ENCODE peak calls at places on chromosomes 7 and 10, in seven cellular contexts. One of them, this sample, is unnamed.
A peak's percentile ranks its signal among the peaks of the same experiment; 100 is the strongest.

GRCh38 chr7:5692112-5692844 is 89.2 kb downstream of the RNF216 start:
- DNase-seq in A549: peak; percentile 79
- DNase-seq in lower lobe of right lung: no peak
- DNase-seq in fibroblast of lung: peak; percentile 99
- DNase-seq in NB4: peak; percentile 55
- DNase-seq in upper lobe of left lung: peak; percentile 38
- DNase-seq in IMR-90: peak; percentile 98
- DNase-seq in this sample: peak; percentile 100

GRCh38 chr10:103843045-103843444 is 12.3 kb downstream of the SH3PXD2A start:
- DNase-seq in fibroblast of lung: no peak
- DNase-seq in NB4: no peak
- DNase-seq in lower lobe of right lung: no peak
- DNase-seq in upper lobe of left lung: no peak
- DNase-seq in A549: no peak
- DNase-seq in IMR-90: no peak
- DNase-seq in this sample: no peak

GRCh38 chr10:29533696-29534285 is 101.0 kb downstream of the SVIL start:
- DNase-seq in upper lobe of left lung: no peak
- DNase-seq in lower lobe of right lung: no peak
- DNase-seq in A549: no peak
- DNase-seq in IMR-90: no peak
- DNase-seq in fibroblast of lung: no peak
- DNase-seq in NB4: no peak
- DNase-seq in this sample: peak; percentile 7

GRCh38 chr10:20088302-20088701 is 272.1 kb downstream of the PLXDC2 start:
- DNase-seq in A549: no peak
- DNase-seq in NB4: no peak
- DNase-seq in upper lobe of left lung: no peak
- DNase-seq in fibroblast of lung: no peak
- DNase-seq in IMR-90: no peak
- DNase-seq in lower lobe of right lung: no peak
- DNase-seq in this sample: peak; percentile 6

GRCh38 chr10:100338434-100339036 is 8.5 kb upstream of the SCD start:
- DNase-seq in upper lobe of left lung: peak; percentile 77
- DNase-seq in NB4: peak; percentile 67
- DNase-seq in lower lobe of right lung: peak; percentile 79
- DNase-seq in A549: peak; percentile 85
- DNase-seq in fibroblast of lung: peak; percentile 58
- DNase-seq in IMR-90: peak; percentile 45
- DNase-seq in this sample: peak; percentile 69

GRCh38 chr10:21523557-21524008 is 1.9 kb downstream of the SKIDA1 start:
- DNase-seq in A549: no peak
- DNase-seq in NB4: no peak
- DNase-seq in upper lobe of left lung: no peak
- DNase-seq in IMR-90: peak; percentile 54
- DNase-seq in lower lobe of right lung: no peak
- DNase-seq in fibroblast of lung: peak; percentile 78
- DNase-seq in this sample: peak; percentile 64

GRCh38 chr10:24891823-24892222 is 60.6 kb downstream of the PRTFDC1 start:
- DNase-seq in upper lobe of left lung: no peak
- DNase-seq in lower lobe of right lung: no peak
- DNase-seq in A549: no peak
- DNase-seq in NB4: no peak
- DNase-seq in IMR-90: peak; percentile 92
- DNase-seq in fibroblast of lung: peak; percentile 82
- DNase-seq in this sample: peak; percentile 78

GRCh38 chr7:121076350-121077164 is 88.0 kb downstream of the CPED1 start:
- DNase-seq in NB4: no peak
- DNase-seq in upper lobe of left lung: no peak
- DNase-seq in fibroblast of lung: peak; percentile 77
- DNase-seq in A549: no peak
- DNase-seq in lower lobe of right lung: no peak
- DNase-seq in IMR-90: peak; percentile 93
- DNase-seq in this sample: peak; percentile 79

GRCh38 chr7:87344446-87344845 is 1.0 kb upstream of the CROT start:
- DNase-seq in IMR-90: no peak
- DNase-seq in NB4: peak; percentile 16
- DNase-seq in A549: no peak
- DNase-seq in lower lobe of right lung: no peak
- DNase-seq in fibroblast of lung: no peak
- DNase-seq in upper lobe of left lung: no peak
- DNase-seq in this sample: no peak

GRCh38 chr7:114663502-114663901 is 248.9 kb downstream of the FOXP2 start:
- DNase-seq in lower lobe of right lung: no peak
- DNase-seq in fibroblast of lung: peak; percentile 69
- DNase-seq in IMR-90: peak; percentile 34
- DNase-seq in A549: no peak
- DNase-seq in NB4: peak; percentile 34
- DNase-seq in upper lobe of left lung: no peak
- DNase-seq in this sample: no peak

GRCh38 chr10:121284952-121285351 is 313.3 kb downstream of the FGFR2 start:
- DNase-seq in fibroblast of lung: no peak
- DNase-seq in A549: no peak
- DNase-seq in lower lobe of right lung: no peak
- DNase-seq in IMR-90: no peak
- DNase-seq in upper lobe of left lung: no peak
- DNase-seq in NB4: no peak
- DNase-seq in this sample: no peak

GRCh38 chr7:80588591-80588990 is 49.9 kb upstream of the CD36 start:
- DNase-seq in fibroblast of lung: peak; percentile 28
- DNase-seq in NB4: peak; percentile 13
- DNase-seq in A549: no peak
- DNase-seq in IMR-90: peak; percentile 47
- DNase-seq in upper lobe of left lung: no peak
- DNase-seq in lower lobe of right lung: no peak
- DNase-seq in this sample: peak; percentile 10

GRCh38 chr10:117668351-117669008 is 125.9 kb downstream of the EMX2 start:
- DNase-seq in IMR-90: no peak
- DNase-seq in upper lobe of left lung: no peak
- DNase-seq in A549: no peak
- DNase-seq in NB4: no peak
- DNase-seq in fibroblast of lung: no peak
- DNase-seq in lower lobe of right lung: no peak
- DNase-seq in this sample: no peak

GRCh38 chr10:129968937-129969527 is 5.0 kb upstream of the EBF3 start:
- DNase-seq in upper lobe of left lung: no peak
- DNase-seq in A549: peak; percentile 58
- DNase-seq in fibroblast of lung: no peak
- DNase-seq in NB4: peak; percentile 82
- DNase-seq in lower lobe of right lung: peak; percentile 51
- DNase-seq in IMR-90: peak; percentile 31
- DNase-seq in this sample: peak; percentile 71

GRCh38 chr10:123153486-123154091 is 613 bp upstream of the BUB3 start:
- DNase-seq in lower lobe of right lung: no peak
- DNase-seq in upper lobe of left lung: no peak
- DNase-seq in IMR-90: no peak
- DNase-seq in fibroblast of lung: no peak
- DNase-seq in A549: no peak
- DNase-seq in NB4: no peak
- DNase-seq in this sample: no peak

GRCh38 chr10:123154943-123155505 is 822 bp downstream of the BUB3 start:
- DNase-seq in A549: no peak
- DNase-seq in lower lobe of right lung: peak; percentile 66
- DNase-seq in IMR-90: peak; percentile 40
- DNase-seq in NB4: no peak
- DNase-seq in upper lobe of left lung: peak; percentile 63
- DNase-seq in fibroblast of lung: peak; percentile 36
- DNase-seq in this sample: peak; percentile 66

GRCh38 chr10:123157210-123157609 is 3.0 kb downstream of the BUB3 start:
- DNase-seq in NB4: peak; percentile 40
- DNase-seq in upper lobe of left lung: no peak
- DNase-seq in IMR-90: peak; percentile 82
- DNase-seq in lower lobe of right lung: no peak
- DNase-seq in fibroblast of lung: peak; percentile 40
- DNase-seq in A549: no peak
- DNase-seq in this sample: no peak

GRCh38 chr10:123156091-123156490 is 1.9 kb downstream of the BUB3 start:
- DNase-seq in A549: no peak
- DNase-seq in lower lobe of right lung: no peak
- DNase-seq in NB4: no peak
- DNase-seq in IMR-90: peak; percentile 53
- DNase-seq in upper lobe of left lung: no peak
- DNase-seq in fibroblast of lung: no peak
- DNase-seq in this sample: peak; percentile 85

DNA sequence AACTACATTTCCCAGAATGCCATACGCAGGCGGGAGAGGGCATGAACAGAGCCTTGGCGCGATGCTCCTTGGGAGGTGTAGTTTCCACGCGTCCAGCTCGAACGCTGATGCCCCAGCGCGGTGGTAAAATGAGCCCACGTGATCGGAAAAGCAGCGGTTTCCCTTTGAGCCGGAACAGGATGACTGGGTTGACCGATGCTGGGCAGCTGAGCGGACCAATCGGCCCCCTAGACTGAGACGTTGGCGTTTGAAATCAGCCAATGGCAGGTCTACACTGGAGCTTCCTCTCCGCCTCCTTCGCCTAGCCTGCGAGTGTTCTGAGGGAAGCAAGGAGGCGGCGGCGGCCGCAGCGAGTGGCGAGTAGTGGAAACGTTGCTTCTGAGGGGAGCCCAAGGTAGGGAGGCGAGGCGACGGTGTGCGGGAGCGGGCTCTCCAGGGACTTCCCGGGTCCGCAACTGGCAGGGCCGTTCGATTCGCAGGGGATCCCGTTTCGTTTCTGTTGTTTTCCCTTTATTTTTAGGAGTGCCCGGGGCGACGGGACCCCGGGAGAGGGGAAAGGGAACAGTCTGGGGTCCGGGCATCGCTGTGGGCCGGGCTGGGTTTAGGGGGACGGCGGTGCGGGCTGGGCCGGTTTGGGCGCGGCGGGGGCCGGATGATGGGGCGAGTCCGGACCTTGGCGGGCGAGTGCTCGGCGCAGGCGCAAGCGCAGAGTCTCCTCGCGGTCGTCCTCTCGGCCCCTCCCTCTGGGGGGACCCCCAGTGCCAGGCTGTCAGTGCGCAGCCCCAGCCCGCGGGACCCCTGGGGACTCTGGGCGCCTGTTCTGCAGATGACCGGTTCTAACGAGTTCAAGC is at the start of gene BUB3:
- DNase-seq in A549: peak; percentile 99
- DNase-seq in NB4: peak; percentile 100
- DNase-seq in lower lobe of right lung: peak; percentile 99
- DNase-seq in fibroblast of lung: peak; percentile 99
- DNase-seq in upper lobe of left lung: peak; percentile 99
- DNase-seq in IMR-90: peak; percentile 100
- DNase-seq in this sample: peak; percentile 100
- TF ChIP-seq CTCF in A549: no peak
- TF ChIP-seq CTCF in NB4: no peak
- TF ChIP-seq CTCF in lower lobe of right lung: no peak
- TF ChIP-seq CTCF in fibroblast of lung: peak; percentile 28
- TF ChIP-seq CTCF in upper lobe of left lung: no peak
- TF ChIP-seq CTCF in IMR-90: no peak
- TF ChIP-seq CTCF in this sample: peak; percentile 21

GRCh38 chr10:98267069-98267893 is 713 bp downstream of the LOXL4 start:
- DNase-seq in IMR-90: no peak
- DNase-seq in lower lobe of right lung: no peak
- DNase-seq in A549: no peak
- DNase-seq in NB4: peak; percentile 48
- DNase-seq in upper lobe of left lung: no peak
- DNase-seq in fibroblast of lung: no peak
- DNase-seq in this sample: no peak
- H3K4me3 ChIP-seq in IMR-90: peak overlapping the region; percentile 42
- H3K4me3 ChIP-seq in lower lobe of right lung: peak overlapping the region; percentile 56
- H3K4me3 ChIP-seq in A549: peak overlapping the region; percentile 48
- H3K4me3 ChIP-seq in NB4: peak overlapping the region; percentile 40
- H3K4me3 ChIP-seq in upper lobe of left lung: peak overlapping the region; percentile 58
- H3K4me3 ChIP-seq in fibroblast of lung: peak overlapping the region; percentile 67
- H3K4me3 ChIP-seq in this sample: no peak overlapping the region

DNA sequence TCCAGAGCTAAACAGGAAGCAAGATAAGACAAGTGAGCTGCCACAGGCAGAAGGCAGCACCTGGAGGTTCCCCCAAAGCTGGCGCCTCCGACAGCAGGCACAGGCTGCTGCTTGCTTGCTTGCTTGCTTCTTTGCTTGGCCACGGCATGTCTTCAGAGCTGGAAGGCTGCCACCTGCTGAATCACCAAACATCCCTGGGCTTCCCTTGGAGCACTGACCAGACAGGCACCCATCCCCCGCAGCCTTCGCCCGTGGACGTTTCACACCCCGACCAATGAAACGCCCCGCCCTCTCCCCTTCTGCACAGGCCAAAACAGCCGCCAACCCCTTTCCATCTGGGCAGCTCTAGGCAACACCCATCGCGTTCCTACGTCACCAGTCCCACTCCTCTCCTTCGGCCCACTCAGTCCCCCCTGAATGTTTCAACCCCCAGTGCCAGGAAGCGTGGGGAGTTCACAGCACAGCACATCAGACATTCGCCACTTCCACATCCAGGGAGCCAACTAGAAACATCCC is 1.7 kb downstream of the SGMS1 start:
- DNase-seq in fibroblast of lung: peak; percentile 98
- DNase-seq in IMR-90: peak; percentile 96
- DNase-seq in NB4: peak; percentile 81
- DNase-seq in lower lobe of right lung: peak; percentile 91
- DNase-seq in A549: peak; percentile 76
- DNase-seq in upper lobe of left lung: peak; percentile 96
- DNase-seq in this sample: peak; percentile 98
- TF ChIP-seq CTCF in fibroblast of lung: no peak
- TF ChIP-seq CTCF in IMR-90: peak; percentile 19
- TF ChIP-seq CTCF in NB4: peak; percentile 1
- TF ChIP-seq CTCF in lower lobe of right lung: no peak
- TF ChIP-seq CTCF in A549: no peak
- TF ChIP-seq CTCF in upper lobe of left lung: no peak
- TF ChIP-seq CTCF in this sample: no peak

GRCh38 chr7:130492519-130493274 is 812 bp downstream of the MEST start:
- DNase-seq in IMR-90: no peak
- DNase-seq in NB4: no peak
- DNase-seq in A549: no peak
- DNase-seq in lower lobe of right lung: no peak
- DNase-seq in fibroblast of lung: peak; percentile 28
- DNase-seq in upper lobe of left lung: no peak
- DNase-seq in this sample: no peak

GRCh38 chr7:130490888-130491771 is 755 bp upstream of the MEST start:
- DNase-seq in lower lobe of right lung: peak; percentile 52
- DNase-seq in upper lobe of left lung: no peak
- DNase-seq in fibroblast of lung: peak; percentile 54
- DNase-seq in A549: no peak
- DNase-seq in NB4: no peak
- DNase-seq in IMR-90: peak; percentile 26
- DNase-seq in this sample: peak; percentile 31

GRCh38 chr7:130491841-130492518 is at the start of gene MEST:
- DNase-seq in upper lobe of left lung: no peak
- DNase-seq in lower lobe of right lung: peak; percentile 43
- DNase-seq in A549: no peak
- DNase-seq in IMR-90: peak; percentile 47
- DNase-seq in fibroblast of lung: peak; percentile 15
- DNase-seq in NB4: no peak
- DNase-seq in this sample: no peak

GRCh38 chr7:130493275-130493868 is 1.5 kb downstream of the MEST start:
- DNase-seq in fibroblast of lung: peak; percentile 38
- DNase-seq in IMR-90: peak; percentile 43
- DNase-seq in NB4: no peak
- DNase-seq in upper lobe of left lung: no peak
- DNase-seq in lower lobe of right lung: no peak
- DNase-seq in A549: no peak
- DNase-seq in this sample: peak; percentile 57

DNA sequence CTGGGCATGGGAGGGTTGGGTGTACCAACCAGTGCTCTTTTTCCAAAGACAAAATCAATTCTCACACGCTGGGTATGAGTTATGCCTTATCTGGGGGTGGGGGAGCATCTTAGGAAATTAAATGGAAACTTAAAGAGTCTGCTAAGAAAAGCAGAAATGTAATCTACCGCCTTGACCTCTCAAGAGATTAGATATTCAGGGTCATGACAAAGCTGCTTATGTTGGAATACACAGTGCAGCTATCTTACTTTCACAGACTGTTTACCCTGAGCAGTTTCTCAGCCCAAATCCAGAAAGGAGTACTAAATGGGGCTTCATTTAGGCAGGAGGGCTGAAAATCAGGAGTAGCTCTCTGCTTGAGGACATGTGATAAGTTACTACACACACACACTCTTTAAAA is 2.6 kb downstream of the MEST start:
- DNase-seq in NB4: no peak
- DNase-seq in lower lobe of right lung: no peak
- DNase-seq in upper lobe of left lung: no peak
- DNase-seq in fibroblast of lung: peak; percentile 6
- DNase-seq in A549: no peak
- DNase-seq in IMR-90: no peak
- DNase-seq in this sample: no peak
- H3K4me3 ChIP-seq in NB4: no peak overlapping the region
- H3K4me3 ChIP-seq in lower lobe of right lung: no peak overlapping the region
- H3K4me3 ChIP-seq in upper lobe of left lung: no peak overlapping the region
- H3K4me3 ChIP-seq in fibroblast of lung: peak overlapping the region; percentile 64
- H3K4me3 ChIP-seq in A549: no peak overlapping the region
- H3K4me3 ChIP-seq in IMR-90: peak overlapping the region; percentile 71
- H3K4me3 ChIP-seq in this sample: peak overlapping the region; percentile 71